ENCODE peak calls at places on chromosomes 12 and 14, in four cellular contexts. F is ascending aorta; S is A549; M is CD8-positive, alpha-beta memory T cell. T is an unnamed sample.

GRCh38 chr12:88142610-88142991 is 494 bp downstream of the TMTC3 start:
- DNase-seq in M (no peak), F (no peak), S (peak; percentile 6), T (no peak)

GRCh38 chr14:70595443-70596185 is 4.8 kb downstream of the MED6 start:
- DNase-seq in S (peak; percentile 8), M (no peak), F (no peak), T (no peak)

GRCh38 chr12:25436206-25436912 is 116.7 kb downstream of the LMNTD1 start:
- DNase-seq in F (no peak), S (peak; percentile 83), M (peak; percentile 29), T (peak; percentile 32)

GRCh38 chr12:642633-643477 is 20.4 kb downstream of the NINJ2 start:
- DNase-seq in M (peak; percentile 81), S (peak; percentile 83), F (no peak), T (peak; percentile 61)

GRCh38 chr14:38208825-38209562 is 1.3 kb downstream of the SSTR1 start:
- DNase-seq in M (no peak), S (no peak), F (no peak), T (no peak)

GRCh38 chr14:104563742-104564615 is 15.6 kb upstream of the C14orf180 start:
- DNase-seq in F (no peak), M (peak; percentile 46), S (peak; percentile 77), T (peak; percentile 88)

GRCh38 chr12:114955414-114956014 is 271.5 kb upstream of the TBX3 start:
- DNase-seq in F (no peak), M (no peak), S (peak; percentile 21), T (no peak)

GRCh38 chr12:124636138-124636968 is 68.9 kb upstream of the NCOR2 start:
- DNase-seq in F (no peak), M (no peak), S (peak; percentile 76), T (peak; percentile 72)

GRCh38 chr12:31023271-31023724 is 50.4 kb upstream of the DDX11 start:
- DNase-seq in F (no peak), S (no peak), M (no peak), T (no peak)

GRCh38 chr12:106780010-106780625 is 5.6 kb downstream of the RIC8B start:
- DNase-seq in M (no peak), S (peak; percentile 32), F (no peak), T (no peak)

GRCh38 chr12:112167031-112167461 is 41.7 kb downstream of the TRAFD1 start:
- DNase-seq in M (no peak), F (no peak), S (no peak), T (no peak)

GRCh38 chr14:74425525-74426201 is 347 bp downstream of the SYNDIG1L start:
- DNase-seq in M (peak; percentile 47), F (no peak), S (no peak), T (no peak)

GRCh38 chr12:21613931-21614330 is 9.3 kb upstream of the GYS2 start:
- DNase-seq in M (no peak), F (no peak), S (peak; percentile 22), T (no peak)

GRCh38 chr12:69468237-69469026 is 1.8 kb upstream of the FRS2 start:
- DNase-seq in M (no peak), F (no peak), S (peak; percentile 12), T (no peak)

GRCh38 chr14:90553298-90553920 is 156.6 kb downstream of the CALM1 start:
- DNase-seq in F (no peak), S (no peak), M (no peak), T (no peak)
- H3K27ac ChIP-seq in F (peak overlapping the region; percentile 30), S (no peak overlapping the region), M (no peak overlapping the region), T (no peak overlapping the region)

GRCh38 chr14:102085503-102085902 is 1.3 kb downstream of the HSP90AA1 start:
- DNase-seq in S (no peak), F (no peak), M (no peak), T (no peak)
- H3K27ac ChIP-seq in S (peak overlapping the region; percentile 97), F (no peak overlapping the region), M (peak overlapping the region; percentile 95), T (no peak overlapping the region)

GRCh38 chr12:32083489-32083888 is 23.2 kb upstream of the BICD1 start:
- DNase-seq in M (no peak), S (no peak), F (no peak), T (no peak)

GRCh38 chr12:32087301-32087700 is 19.3 kb upstream of the BICD1 start:
- DNase-seq in S (no peak), F (no peak), M (no peak), T (no peak)

GRCh38 chr12:32080435-32080834 is 26.2 kb upstream of the BICD1 start:
- DNase-seq in S (no peak), F (no peak), M (no peak), T (no peak)

GRCh38 chr12:32084753-32085152 is 21.9 kb upstream of the BICD1 start:
- DNase-seq in M (no peak), F (no peak), S (no peak), T (no peak)

GRCh38 chr12:32084017-32084688 is 22.5 kb upstream of the BICD1 start:
- DNase-seq in F (no peak), S (no peak), M (no peak), T (peak; percentile 21)
- H3K27ac ChIP-seq in F (no peak overlapping the region), S (no peak overlapping the region), M (no peak overlapping the region), T (no peak overlapping the region)

DNA sequence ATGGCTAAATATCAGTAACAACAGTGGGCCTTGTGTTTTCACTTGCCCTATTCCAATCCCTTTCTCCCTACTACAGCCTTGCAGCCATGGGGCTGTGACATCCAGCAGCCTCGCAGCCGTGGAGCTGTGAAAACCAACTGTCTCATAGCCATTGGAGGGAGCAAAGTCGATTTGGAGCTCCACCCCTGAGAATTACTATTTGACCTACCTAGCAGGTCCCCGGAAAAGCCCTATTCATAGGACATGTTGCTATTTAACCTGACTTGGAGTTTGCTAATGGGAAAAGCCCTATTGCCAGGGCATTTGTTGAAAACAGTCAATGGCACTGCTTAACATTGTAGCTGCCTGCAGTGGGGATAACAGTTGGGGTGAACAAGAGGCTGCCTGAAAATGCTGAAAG is 33.3 kb downstream of the ERG28 start:
- DNase-seq in F (no peak), M (no peak), S (no peak), T (no peak)
- H3K27ac ChIP-seq in F (no peak overlapping the region), M (no peak overlapping the region), S (no peak overlapping the region), T (no peak overlapping the region)

T was measured in SJCRH30.